ENCODE peak calls at places on chromosomes 16 and 17, in four cellular contexts. H is GM23248; R is K562; B is CD4-positive, CD25-positive, alpha-beta regulatory T cell. Y is an unnamed sample. For H3K4me1, the result is how much of the 10 kb centered on the place peaks cover.

GRCh38 chr17:62700964-62701705 is 73.7 kb downstream of the MRC2 start:
- DNase-seq in R (no peak), H (no peak), B (no peak), Y (no peak)

GRCh38 chr16:85104147-85104546 is 8.1 kb downstream of the CIBAR2 start:
- DNase-seq in H (no peak), B (no peak), R (no peak), Y (no peak)

GRCh38 chr17:75108193-75108592 is 1.6 kb upstream of the ARMC7 start:
- DNase-seq in B (no peak), R (no peak), H (no peak), Y (no peak)

GRCh38 chr17:73278465-73279453 is 17.1 kb upstream of the CPSF4L start:
- DNase-seq in R (no peak), H (peak), B (no peak), Y (peak)

GRCh38 chr17:37225458-37225857 is 150.3 kb upstream of the C17orf78 start:
- DNase-seq in R (no peak), H (no peak), B (no peak), Y (no peak)

GRCh38 chr16:66382966-66383299 is 16.4 kb downstream of the CDH5 start:
- DNase-seq in R (no peak), H (peak), B (no peak), Y (peak)

GRCh38 chr16:89345663-89346150 is 128.2 kb downstream of the ZNF778 start:
- DNase-seq in B (no peak), H (no peak), R (no peak), Y (peak)

GRCh38 chr16:11064846-11065245 is 120.5 kb downstream of the CLEC16A start:
- DNase-seq in R (no peak), B (no peak), H (peak), Y (no peak)

GRCh38 chr16:4693956-4694663 is 748 bp downstream of the NUDT16L1 start:
- DNase-seq in R (peak), H (peak), B (no peak), Y (peak)

GRCh38 chr17:78241277-78242023 is 10.0 kb downstream of the TMEM235 start:
- DNase-seq in B (no peak), H (peak), R (peak), Y (no peak)

GRCh38 chr16:57304169-57305061 is 19.9 kb upstream of the PLLP start:
- DNase-seq in B (no peak), H (peak), R (no peak), Y (peak)

GRCh38 chr17:9195961-9196668 is 174.8 kb downstream of the NTN1 start:
- DNase-seq in B (no peak), H (no peak), R (no peak), Y (peak)

GRCh38 chr17:50065056-50065455 is 9.1 kb downstream of the ITGA3 start:
- DNase-seq in B (no peak), H (no peak), R (no peak), Y (no peak)

GRCh38 chr17:50063516-50064252 is 7.8 kb downstream of the ITGA3 start:
- DNase-seq in B (no peak), H (peak), R (no peak), Y (no peak)

GRCh38 chr17:50062323-50063243 is 6.7 kb downstream of the ITGA3 start:
- DNase-seq in H (peak), B (no peak), R (no peak), Y (no peak)

GRCh38 chr17:50066995-50067394 is 11.1 kb downstream of the ITGA3 start:
- DNase-seq in B (no peak), R (no peak), H (no peak), Y (no peak)

DNA sequence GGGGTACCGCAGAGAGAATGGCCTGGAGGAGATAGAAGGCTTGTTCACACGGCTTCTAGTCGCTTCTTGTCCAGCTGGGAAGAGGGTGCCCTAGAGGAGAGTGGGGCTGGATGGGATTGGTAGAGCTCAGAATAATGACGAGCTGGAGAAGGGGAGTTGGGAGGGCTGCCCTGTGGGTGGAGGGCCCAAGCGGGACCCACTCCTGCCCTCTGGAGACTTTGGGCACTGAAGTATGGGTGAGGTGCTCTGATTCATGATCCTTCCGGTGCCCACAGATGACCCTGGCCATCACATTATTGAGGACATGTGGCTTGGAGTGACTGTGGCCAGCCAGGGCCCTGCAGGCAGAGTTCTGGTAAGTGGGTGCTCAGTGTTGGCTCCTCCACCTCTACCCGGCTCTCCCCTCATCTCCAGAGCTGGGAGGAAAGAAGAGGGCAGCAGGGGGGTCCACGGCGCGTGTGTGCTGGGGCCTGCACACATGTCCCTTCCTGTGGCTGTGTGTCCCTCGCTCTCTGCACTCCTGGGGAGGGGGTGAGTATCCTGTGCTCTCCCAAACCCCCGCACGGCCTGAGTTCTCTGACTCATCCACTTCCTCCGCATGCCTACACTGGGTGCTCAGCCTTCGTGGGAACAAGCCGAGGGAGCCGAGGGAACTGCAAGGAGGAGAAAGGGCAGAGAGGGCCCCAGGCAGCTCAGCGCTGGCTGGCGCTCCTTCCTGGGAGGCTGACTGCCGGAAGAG is 8.5 kb downstream of the ITGA3 start:
- DNase-seq in H (peak), B (no peak), R (peak), Y (peak)
- H3K4me1 ChIP-seq in H (half or more), B (under half), R (under half), Y (under half)

GRCh38 chr17:19265755-19266154 is 28.6 kb downstream of the EPN2 start:
- DNase-seq in H (no peak), B (no peak), R (no peak), Y (no peak)
- H3K4me1 ChIP-seq in H (under half), B (under half), R (under half), Y (under half)

GRCh38 chr16:14109077-14109775 is 38.1 kb downstream of the MRTFB start:
- DNase-seq in R (no peak), H (no peak), B (no peak), Y (no peak)
- H3K4me1 ChIP-seq in R (under half), H (under half), B (under half), Y (under half)

GRCh38 chr16:53099318-53100130 is 44.7 kb downstream of the CHD9 start:
- DNase-seq in R (peak), B (peak), H (peak), Y (peak)
- H3K4me1 ChIP-seq in R (under half), B (under half), H (under half), Y (under half)

DNA sequence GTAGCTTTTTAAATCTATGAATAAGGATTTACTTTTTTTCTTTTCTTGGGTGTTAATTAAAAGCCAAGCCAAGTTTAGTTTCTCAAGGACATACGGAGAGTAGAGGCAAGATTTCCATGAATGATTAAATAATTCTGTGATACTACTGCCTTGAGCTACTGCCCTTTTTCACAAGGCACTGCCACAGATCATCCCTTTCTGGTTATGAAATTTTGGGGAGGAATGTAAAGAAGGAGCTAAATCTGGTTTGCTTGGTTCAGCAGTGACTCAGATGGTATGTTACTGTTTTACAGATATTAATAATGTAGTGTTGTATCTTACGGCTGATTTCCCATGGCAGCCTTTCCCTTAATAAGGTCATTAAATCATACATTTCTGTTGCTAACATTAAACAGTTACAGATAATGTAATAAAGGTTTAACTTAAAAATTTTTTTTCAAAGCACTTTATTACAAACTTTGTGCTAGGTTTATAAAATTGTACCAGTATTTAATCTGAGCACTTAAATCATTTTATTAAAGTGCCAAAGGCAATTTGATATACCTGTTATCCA is 2.6 kb downstream of the WSB1 start:
- DNase-seq in B (no peak), H (peak), R (no peak), Y (peak)
- H3K4me1 ChIP-seq in B (half or more), H (under half), R (under half), Y (under half)